ENCODE peak calls at places on chromosomes 5 and 9, in five cellular contexts. One of them, this sample, is unnamed.

GRCh38 chr9:114805670-114806551 is at the start of gene TNFSF15:
- DNase-seq in ovary: peak
- DNase-seq in astrocyte of the spinal cord: no peak
- DNase-seq in NT2/D1: peak
- DNase-seq in keratinocyte: no peak
- DNase-seq in this sample: no peak

GRCh38 chr5:32258406-32258805 is 54.3 kb downstream of the MTMR12 start:
- DNase-seq in keratinocyte: no peak
- DNase-seq in ovary: no peak
- DNase-seq in astrocyte of the spinal cord: no peak
- DNase-seq in NT2/D1: no peak
- DNase-seq in this sample: no peak

GRCh38 chr5:133130387-133131118 is 78.7 kb downstream of the HSPA4 start:
- DNase-seq in astrocyte of the spinal cord: no peak
- DNase-seq in ovary: no peak
- DNase-seq in NT2/D1: no peak
- DNase-seq in keratinocyte: no peak
- DNase-seq in this sample: peak

GRCh38 chr9:134469041-134469875 is 143.0 kb downstream of the RXRA start:
- DNase-seq in keratinocyte: no peak
- DNase-seq in ovary: peak
- DNase-seq in astrocyte of the spinal cord: peak
- DNase-seq in NT2/D1: no peak
- DNase-seq in this sample: peak

GRCh38 chr5:148179234-148179824 is 11.0 kb downstream of the SPINK14 start:
- DNase-seq in astrocyte of the spinal cord: peak
- DNase-seq in keratinocyte: peak
- DNase-seq in ovary: no peak
- DNase-seq in NT2/D1: peak
- DNase-seq in this sample: peak

GRCh38 chr9:21616082-21616778 is 134.1 kb upstream of the IFNE start:
- DNase-seq in NT2/D1: no peak
- DNase-seq in astrocyte of the spinal cord: peak
- DNase-seq in ovary: no peak
- DNase-seq in keratinocyte: peak
- DNase-seq in this sample: peak

GRCh38 chr5:39411051-39411450 is 13.7 kb downstream of the DAB2 start:
- DNase-seq in NT2/D1: no peak
- DNase-seq in keratinocyte: no peak
- DNase-seq in astrocyte of the spinal cord: peak
- DNase-seq in ovary: no peak
- DNase-seq in this sample: peak

GRCh38 chr5:133384903-133385302 is 227.4 kb downstream of the FSTL4 start:
- DNase-seq in astrocyte of the spinal cord: no peak
- DNase-seq in NT2/D1: no peak
- DNase-seq in keratinocyte: no peak
- DNase-seq in ovary: no peak
- DNase-seq in this sample: no peak

GRCh38 chr9:8961186-8961666 is 1161.6 kb upstream of the DMAC1 start:
- DNase-seq in keratinocyte: no peak
- DNase-seq in astrocyte of the spinal cord: no peak
- DNase-seq in NT2/D1: no peak
- DNase-seq in ovary: peak
- DNase-seq in this sample: no peak

GRCh38 chr9:15461601-15462000 is 38.9 kb downstream of the SNAPC3 start:
- DNase-seq in astrocyte of the spinal cord: no peak
- DNase-seq in NT2/D1: no peak
- DNase-seq in keratinocyte: no peak
- DNase-seq in ovary: no peak
- DNase-seq in this sample: no peak

GRCh38 chr9:21521448-21521847 is 39.3 kb upstream of the IFNE start:
- DNase-seq in keratinocyte: no peak
- DNase-seq in NT2/D1: no peak
- DNase-seq in ovary: no peak
- DNase-seq in astrocyte of the spinal cord: no peak
- DNase-seq in this sample: no peak

GRCh38 chr9:69600314-69601047 is 71.7 kb downstream of the APBA1 start:
- DNase-seq in NT2/D1: no peak
- DNase-seq in ovary: no peak
- DNase-seq in astrocyte of the spinal cord: no peak
- DNase-seq in keratinocyte: no peak
- DNase-seq in this sample: no peak

GRCh38 chr5:172819569-172819968 is 14.5 kb upstream of the ERGIC1 start:
- DNase-seq in astrocyte of the spinal cord: no peak
- DNase-seq in keratinocyte: no peak
- DNase-seq in NT2/D1: no peak
- DNase-seq in ovary: no peak
- DNase-seq in this sample: no peak

GRCh38 chr5:172818081-172818480 is 16.0 kb upstream of the ERGIC1 start:
- DNase-seq in astrocyte of the spinal cord: no peak
- DNase-seq in NT2/D1: no peak
- DNase-seq in ovary: no peak
- DNase-seq in keratinocyte: no peak
- DNase-seq in this sample: no peak

GRCh38 chr5:172823840-172824362 is 10.2 kb upstream of the ERGIC1 start:
- DNase-seq in NT2/D1: no peak
- DNase-seq in astrocyte of the spinal cord: no peak
- DNase-seq in keratinocyte: no peak
- DNase-seq in ovary: no peak
- DNase-seq in this sample: no peak

GRCh38 chr5:172820046-172820767 is 13.8 kb upstream of the ERGIC1 start:
- DNase-seq in ovary: peak
- DNase-seq in NT2/D1: no peak
- DNase-seq in keratinocyte: peak
- DNase-seq in astrocyte of the spinal cord: peak
- DNase-seq in this sample: peak

GRCh38 chr5:172821340-172821985 is 12.6 kb upstream of the ERGIC1 start:
- DNase-seq in astrocyte of the spinal cord: no peak
- DNase-seq in NT2/D1: no peak
- DNase-seq in keratinocyte: no peak
- DNase-seq in ovary: no peak
- DNase-seq in this sample: no peak
- H3K4me3 ChIP-seq in astrocyte of the spinal cord: no peak
- H3K4me3 ChIP-seq in NT2/D1: no peak
- H3K4me3 ChIP-seq in keratinocyte: no peak
- H3K4me3 ChIP-seq in ovary: no peak
- H3K4me3 ChIP-seq in this sample: no peak

GRCh38 chr9:71929791-71930440 is 18.5 kb downstream of the C9orf85 start:
- DNase-seq in astrocyte of the spinal cord: peak
- DNase-seq in keratinocyte: no peak
- DNase-seq in ovary: no peak
- DNase-seq in NT2/D1: no peak
- DNase-seq in this sample: no peak

GRCh38 chr9:71928376-71928775 is 16.9 kb downstream of the C9orf85 start:
- DNase-seq in NT2/D1: no peak
- DNase-seq in keratinocyte: no peak
- DNase-seq in ovary: no peak
- DNase-seq in astrocyte of the spinal cord: no peak
- DNase-seq in this sample: peak

GRCh38 chr9:71928806-71929205 is 17.4 kb downstream of the C9orf85 start:
- DNase-seq in astrocyte of the spinal cord: no peak
- DNase-seq in ovary: no peak
- DNase-seq in keratinocyte: no peak
- DNase-seq in NT2/D1: no peak
- DNase-seq in this sample: peak

GRCh38 chr9:71931166-71931565 is 19.7 kb downstream of the C9orf85 start:
- DNase-seq in astrocyte of the spinal cord: no peak
- DNase-seq in ovary: no peak
- DNase-seq in NT2/D1: no peak
- DNase-seq in keratinocyte: no peak
- DNase-seq in this sample: no peak

GRCh38 chr9:71929223-71929622 is 17.8 kb downstream of the C9orf85 start:
- DNase-seq in ovary: no peak
- DNase-seq in keratinocyte: peak
- DNase-seq in NT2/D1: no peak
- DNase-seq in astrocyte of the spinal cord: no peak
- DNase-seq in this sample: peak
- H3K4me3 ChIP-seq in ovary: no peak
- H3K4me3 ChIP-seq in keratinocyte: no peak
- H3K4me3 ChIP-seq in NT2/D1: no peak
- H3K4me3 ChIP-seq in astrocyte of the spinal cord: no peak
- H3K4me3 ChIP-seq in this sample: no peak

GRCh38 chr9:97635026-97635425 is 1.4 kb downstream of the NCBP1 start:
- DNase-seq in NT2/D1: no peak
- DNase-seq in keratinocyte: no peak
- DNase-seq in astrocyte of the spinal cord: no peak
- DNase-seq in ovary: no peak
- DNase-seq in this sample: no peak
- H3K4me3 ChIP-seq in NT2/D1: peak
- H3K4me3 ChIP-seq in keratinocyte: peak
- H3K4me3 ChIP-seq in astrocyte of the spinal cord: peak
- H3K4me3 ChIP-seq in ovary: peak
- H3K4me3 ChIP-seq in this sample: no peak

GRCh38 chr5:1416856-1417469 is 28.3 kb downstream of the SLC6A3 start:
- DNase-seq in keratinocyte: no peak
- DNase-seq in astrocyte of the spinal cord: no peak
- DNase-seq in ovary: no peak
- DNase-seq in NT2/D1: no peak
- DNase-seq in this sample: no peak
- H3K4me3 ChIP-seq in keratinocyte: no peak
- H3K4me3 ChIP-seq in astrocyte of the spinal cord: no peak
- H3K4me3 ChIP-seq in ovary: no peak
- H3K4me3 ChIP-seq in NT2/D1: no peak
- H3K4me3 ChIP-seq in this sample: no peak

DNA sequence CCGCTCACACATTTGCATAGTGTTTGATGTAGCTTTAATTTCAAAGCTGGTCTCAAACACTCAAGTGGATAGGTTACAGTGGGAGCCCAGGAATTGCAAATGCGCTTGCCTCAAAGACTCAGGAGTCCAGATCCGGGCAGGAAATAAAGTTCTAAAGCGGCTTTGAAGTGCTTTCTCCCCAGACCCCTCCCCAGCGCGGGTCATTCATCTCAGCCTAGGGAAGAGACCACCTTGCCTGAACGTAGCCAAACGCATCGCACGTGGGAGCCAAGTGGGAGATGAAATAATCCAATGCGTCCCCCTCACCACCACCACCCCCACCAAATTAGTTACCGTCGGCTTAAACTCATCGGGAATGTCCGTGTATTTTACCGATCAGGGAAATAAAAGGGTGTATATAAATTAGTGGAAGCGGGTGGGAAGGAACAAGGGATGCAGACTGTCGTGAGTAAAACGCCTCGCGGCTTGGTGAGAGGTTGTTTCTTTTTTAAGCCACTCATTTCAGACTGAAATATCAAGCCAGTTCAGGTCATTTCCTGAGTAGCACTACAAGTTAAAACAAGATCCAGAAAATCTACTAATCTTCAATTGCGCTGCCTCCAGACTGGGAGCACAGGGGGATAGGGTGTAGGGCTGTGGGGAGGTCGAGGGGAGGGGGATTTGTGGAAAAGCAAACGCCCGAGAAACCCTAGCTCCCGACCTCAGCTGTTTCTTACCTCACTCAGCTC is 141.0 kb downstream of the TSSK1B start:
- DNase-seq in astrocyte of the spinal cord: peak
- DNase-seq in keratinocyte: no peak
- DNase-seq in ovary: peak
- DNase-seq in NT2/D1: no peak
- DNase-seq in this sample: peak
- H3K4me3 ChIP-seq in astrocyte of the spinal cord: peak
- H3K4me3 ChIP-seq in keratinocyte: peak
- H3K4me3 ChIP-seq in ovary: peak
- H3K4me3 ChIP-seq in NT2/D1: peak
- H3K4me3 ChIP-seq in this sample: peak

DNA sequence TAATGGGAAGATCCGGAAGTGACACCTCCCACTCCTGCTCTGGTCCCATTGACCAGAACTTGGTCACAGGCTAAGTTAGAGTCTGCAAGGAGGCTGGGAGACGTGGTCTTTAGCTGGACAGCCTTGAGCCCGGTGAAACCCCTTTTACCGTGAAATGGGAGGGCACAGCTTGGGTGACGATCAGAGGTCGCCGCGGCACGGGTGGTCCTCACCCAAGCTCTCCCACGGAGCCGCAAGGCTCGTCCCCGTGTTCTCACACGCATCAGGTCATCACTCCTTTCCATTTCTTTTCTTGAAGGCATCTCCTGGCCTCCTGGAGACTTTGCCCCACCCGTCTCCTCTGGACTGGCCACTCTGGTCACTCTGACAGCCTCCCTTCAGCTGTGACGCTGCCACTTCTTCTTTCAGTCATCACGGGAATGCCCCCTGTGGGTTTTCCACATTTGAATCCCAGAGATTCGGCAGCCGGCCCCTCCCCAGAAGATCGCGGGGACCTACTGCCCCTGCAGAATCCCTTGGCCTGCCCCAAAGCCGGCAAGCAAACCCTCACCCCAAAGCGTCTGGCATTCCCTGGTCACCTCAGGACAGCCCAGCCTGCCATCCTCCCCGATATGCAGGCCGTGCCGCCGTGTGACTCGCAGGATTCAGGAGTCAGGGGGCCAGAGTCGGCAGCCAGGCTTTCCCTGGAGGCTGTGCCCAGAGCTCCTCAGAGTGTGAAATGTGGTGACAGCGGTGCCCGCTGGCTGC is 18.9 kb upstream of the EGFL7 start:
- DNase-seq in NT2/D1: no peak
- DNase-seq in keratinocyte: no peak
- DNase-seq in astrocyte of the spinal cord: no peak
- DNase-seq in ovary: no peak
- DNase-seq in this sample: no peak
- H3K4me3 ChIP-seq in NT2/D1: peak
- H3K4me3 ChIP-seq in keratinocyte: peak
- H3K4me3 ChIP-seq in astrocyte of the spinal cord: no peak
- H3K4me3 ChIP-seq in ovary: no peak
- H3K4me3 ChIP-seq in this sample: no peak

GRCh38 chr5:134708301-134708700 is 30.0 kb upstream of the CAMLG start:
- DNase-seq in NT2/D1: no peak
- DNase-seq in ovary: no peak
- DNase-seq in keratinocyte: no peak
- DNase-seq in astrocyte of the spinal cord: no peak
- DNase-seq in this sample: peak
- H3K4me3 ChIP-seq in NT2/D1: no peak
- H3K4me3 ChIP-seq in ovary: no peak
- H3K4me3 ChIP-seq in keratinocyte: no peak
- H3K4me3 ChIP-seq in astrocyte of the spinal cord: no peak
- H3K4me3 ChIP-seq in this sample: no peak